ENCODE peak calls at places on chromosomes 3 and 15, in four cellular contexts. C is transverse colon; B is CD8-positive, alpha-beta memory T cell; S is cardiac muscle cell. K is an unnamed sample. For H3K36me3, the result is how much of the 10 kb centered on the place peaks cover.

GRCh38 chr15:67183443-67184169 is 70.9 kb downstream of the AAGAB start:
- DNase-seq in C (no peak), B (no peak), S (no peak), K (no peak)

GRCh38 chr15:100768501-100768931 is 111.1 kb upstream of the ALDH1A3 start:
- DNase-seq in C (no peak), B (no peak), S (no peak), K (no peak)

GRCh38 chr15:100905855-100906254 is 13.3 kb upstream of the LRRK1 start:
- DNase-seq in C (no peak), B (no peak), S (no peak), K (no peak)

GRCh38 chr3:58528629-58529028 is 8.4 kb downstream of the ACOX2 start:
- DNase-seq in C (peak), B (no peak), S (peak), K (no peak)

GRCh38 chr3:118846176-118846575 is 188.5 kb downstream of the IGSF11 start:
- DNase-seq in C (no peak), B (no peak), S (no peak), K (no peak)

GRCh38 chr3:24495334-24495994 is 814 bp upstream of the THRB start:
- DNase-seq in C (peak), B (no peak), S (peak), K (peak)

GRCh38 chr3:178097576-178097975 is 438.7 kb upstream of the KCNMB2 start:
- DNase-seq in C (no peak), B (no peak), S (no peak), K (no peak)

GRCh38 chr3:52063026-52063723 is 6.8 kb upstream of the DUSP7 start:
- DNase-seq in C (no peak), B (no peak), S (no peak), K (no peak)

DNA sequence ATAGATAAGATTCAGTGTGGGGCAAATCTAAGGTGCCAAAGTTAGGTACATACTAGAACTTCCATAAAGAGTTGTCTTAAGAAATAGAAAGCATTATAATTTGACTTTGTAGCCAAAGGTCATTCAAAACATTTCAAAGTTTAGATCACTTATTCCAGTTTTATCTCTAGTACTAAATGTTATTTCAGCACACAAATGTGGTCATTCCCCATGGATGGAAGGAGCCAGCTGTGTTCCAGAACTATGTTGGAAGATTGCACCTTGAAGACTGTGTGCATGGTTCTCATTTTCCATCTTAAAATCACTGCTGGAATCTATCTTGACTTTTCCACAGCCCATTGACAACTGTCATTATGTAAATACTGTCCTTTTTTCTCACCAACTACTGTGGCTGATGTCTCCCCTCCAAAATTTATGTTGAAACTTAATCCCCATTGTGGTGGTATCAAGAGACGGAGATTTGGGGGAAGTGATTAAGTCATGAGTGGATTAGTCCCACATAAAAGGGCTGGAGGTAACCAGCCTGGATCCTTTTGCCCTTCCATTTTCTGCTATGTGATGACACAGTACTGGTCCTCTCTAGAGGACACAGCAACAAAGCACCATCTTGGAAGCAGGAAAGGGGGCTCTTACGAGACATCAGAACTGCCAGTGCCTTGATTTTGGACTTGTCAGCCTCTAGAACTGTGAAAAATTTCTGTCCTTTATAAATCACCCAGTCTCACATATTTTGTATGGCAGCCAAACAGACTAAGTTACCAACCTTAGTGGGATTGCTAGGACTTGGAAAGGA is 24.0 kb downstream of the TGFBR2 start:
- DNase-seq in C (no peak), B (no peak), S (no peak), K (peak)
- H3K36me3 ChIP-seq in C (under half), B (under half), S (under half), K (under half)

GRCh38 chr15:85727068-85727467 is 67.7 kb downstream of the KLHL25 start:
- DNase-seq in C (no peak), B (no peak), S (no peak), K (no peak)
- H3K36me3 ChIP-seq in C (under half), B (half or more), S (under half), K (under half)

GRCh38 chr3:196901768-196902167 is 34.0 kb downstream of the SENP5 start:
- DNase-seq in C (no peak), B (no peak), S (no peak), K (no peak)

GRCh38 chr3:196902296-196902695 is 34.6 kb downstream of the SENP5 start:
- DNase-seq in C (no peak), B (no peak), S (no peak), K (no peak)

DNA sequence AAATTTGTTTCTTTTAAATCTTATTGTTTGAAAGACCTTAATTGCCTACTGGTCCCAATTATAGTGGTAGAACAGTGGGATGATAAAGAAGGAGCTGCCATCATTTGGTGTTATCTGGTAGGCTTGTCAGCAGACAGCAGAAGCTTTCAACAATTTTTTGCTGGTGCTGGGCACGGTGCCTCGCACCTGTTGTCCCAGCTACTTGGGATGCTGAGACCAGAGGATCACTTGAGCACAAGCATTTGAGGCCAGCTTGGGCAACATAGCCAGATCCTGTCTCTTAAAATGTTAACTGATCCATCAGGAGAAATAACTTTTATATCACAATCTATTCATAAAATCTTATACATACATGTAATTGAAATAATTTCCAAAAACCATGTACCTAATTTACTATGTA is 36.0 kb downstream of the SENP5 start:
- DNase-seq in C (no peak), B (no peak), S (no peak), K (no peak)
- H3K36me3 ChIP-seq in C (under half), B (under half), S (half or more), K (under half)

GRCh38 chr3:37751967-37752660 is 109.6 kb upstream of the CTDSPL start:
- DNase-seq in C (no peak), B (no peak), S (no peak), K (no peak)
- H3K36me3 ChIP-seq in C (under half), B (under half), S (under half), K (under half)

DNA sequence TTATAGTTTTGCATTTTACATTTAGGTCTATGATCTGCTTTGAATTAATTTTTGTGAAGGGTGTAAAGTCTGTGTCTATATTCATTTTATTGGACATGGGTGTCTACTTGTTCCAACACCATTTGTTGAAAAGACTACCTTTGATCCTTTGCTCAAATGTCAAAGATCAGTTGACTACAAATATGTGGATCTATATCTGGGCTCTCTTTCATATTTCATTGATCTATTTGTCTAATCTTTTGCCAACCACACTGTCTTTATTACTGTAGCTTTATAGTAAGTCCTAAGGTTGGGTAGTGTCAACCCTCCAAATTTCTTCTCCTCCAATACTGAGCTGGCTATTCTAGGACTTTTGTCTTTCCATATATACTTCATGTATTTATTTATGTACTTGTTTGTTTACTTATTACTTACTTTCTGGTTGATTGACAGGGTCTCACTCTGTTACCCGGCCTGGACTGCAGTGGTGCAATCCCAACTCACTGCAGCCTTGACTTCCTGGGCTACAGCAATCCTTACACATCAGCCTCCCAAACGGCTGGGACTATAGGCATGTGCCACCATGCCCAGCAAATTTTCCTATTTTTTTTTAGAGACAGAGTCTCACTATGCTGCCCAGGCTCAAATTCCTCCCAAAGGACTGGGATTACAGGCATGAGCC is 53.8 kb upstream of the TTBK2 start:
- DNase-seq in C (no peak), B (no peak), S (no peak), K (no peak)
- H3K36me3 ChIP-seq in C (under half), B (under half), S (half or more), K (under half)

GRCh38 chr3:196486263-196486662 is 17.3 kb downstream of the RNF168 start:
- DNase-seq in C (no peak), B (no peak), S (no peak), K (peak)
- H3K36me3 ChIP-seq in C (under half), B (half or more), S (under half), K (half or more)

DNA sequence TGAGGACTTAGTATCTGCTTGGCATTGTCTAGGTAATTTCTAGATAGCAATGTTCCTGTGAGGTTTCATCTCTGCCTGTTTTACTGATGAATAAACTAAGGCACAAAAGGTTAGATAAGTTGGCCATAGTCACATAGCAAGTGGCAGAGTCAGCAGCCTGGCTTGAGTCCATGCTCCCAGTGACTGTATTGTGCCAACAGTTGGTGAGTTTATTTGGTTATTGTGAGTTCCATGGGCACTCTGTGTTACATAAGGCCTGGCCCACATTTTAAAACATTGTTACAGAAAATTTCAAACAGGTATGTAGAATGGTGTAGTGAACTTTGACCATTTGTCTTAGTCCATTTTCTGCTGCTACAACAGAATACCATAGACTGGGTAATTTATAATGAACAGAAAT is 15.2 kb downstream of the MCM2 start:
- DNase-seq in C (no peak), B (no peak), S (no peak), K (no peak)
- H3K36me3 ChIP-seq in C (under half), B (under half), S (under half), K (half or more)

DNA sequence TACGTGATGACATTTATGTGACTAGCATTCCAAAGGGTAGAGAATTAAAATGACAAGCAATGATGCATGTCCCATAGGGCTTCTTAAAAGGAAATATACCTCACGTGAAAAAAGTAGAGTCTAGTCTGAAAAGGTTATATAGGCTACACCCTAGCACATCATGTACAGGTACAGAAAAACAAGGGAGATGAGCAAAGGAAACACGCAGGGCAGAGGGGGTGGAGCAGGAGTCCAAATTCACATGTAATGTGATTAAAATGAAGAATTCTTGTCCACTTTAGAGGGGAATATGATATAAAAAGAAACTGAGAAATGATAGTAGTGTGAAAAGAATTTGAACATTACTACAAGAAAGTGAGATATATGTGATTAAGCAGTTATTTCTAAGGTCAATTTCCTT is 59.4 kb downstream of the HACD2 start:
- DNase-seq in C (no peak), B (no peak), S (no peak), K (no peak)
- H3K36me3 ChIP-seq in C (under half), B (under half), S (under half), K (under half)